ENCODE peak calls at places on chromosomes 12 and 14, in five cellular contexts. Z is HepG2, Q is K562, S is HCT116, H is GM12878. J is an unnamed sample.

GRCh38 chr12:356276-356988 is 32.7 kb downstream of the KDM5A start:
- DNase-seq in Q (no peak), H (no peak), S (no peak), Z (no peak), J (no peak)

GRCh38 chr12:52870361-52871290 is 21.8 kb upstream of the KRT78 start:
- DNase-seq in Z (peak; percentile 45), Q (peak; percentile 85), H (no peak), S (no peak), J (peak; percentile 75)

GRCh38 chr14:23154876-23155587 is 28.4 kb downstream of the SLC7A8 start:
- DNase-seq in Q (peak; percentile 78), Z (no peak), H (no peak), S (no peak), J (peak; percentile 42)

GRCh38 chr12:76194724-76195123 is 110.2 kb upstream of the NAP1L1 start:
- DNase-seq in Q (no peak), H (no peak), S (no peak), Z (no peak), J (no peak)

GRCh38 chr14:105989746-105990302 is 463.4 kb downstream of the TMEM121 start:
- DNase-seq in H (no peak), Z (no peak), S (no peak), Q (no peak), J (no peak)

GRCh38 chr14:22671622-22672021 is 27.5 kb upstream of the OR6J1 start:
- DNase-seq in H (no peak), Z (no peak), Q (peak; percentile 72), S (no peak), J (no peak)

GRCh38 chr12:67910360-67911292 is 78.6 kb upstream of the IFNG-AS1 start:
- DNase-seq in S (no peak), Z (no peak), H (no peak), Q (no peak), J (no peak)

GRCh38 chr12:64082866-64083268 is 139.2 kb downstream of the KICS2 start:
- DNase-seq in Z (no peak), S (no peak), H (no peak), Q (no peak), J (no peak)

GRCh38 chr14:58605465-58605864 is 32.3 kb upstream of the DACT1 start:
- DNase-seq in S (no peak), Z (no peak), Q (no peak), H (no peak), J (no peak)

GRCh38 chr14:95056476-95056875 is 100.9 kb downstream of the DICER1 start:
- DNase-seq in H (no peak), Q (no peak), Z (no peak), S (no peak), J (peak; percentile 49)

GRCh38 chr12:57521475-57522018 is 1.1 kb upstream of the MBD6 start:
- DNase-seq in S (no peak), Q (peak; percentile 80), H (no peak), Z (peak; percentile 72), J (peak; percentile 58)

GRCh38 chr12:27970391-27970980 is 2.0 kb downstream of the PTHLH start:
- DNase-seq in H (no peak), Q (no peak), Z (no peak), S (no peak), J (peak; percentile 20)

GRCh38 chr12:108921946-108922345 is 42.1 kb downstream of the DAO start:
- DNase-seq in S (no peak), Q (no peak), Z (peak; percentile 59), H (no peak), J (no peak)

GRCh38 chr14:49405291-49405690 is 180.9 kb downstream of the RPS29 start:
- DNase-seq in Z (no peak), H (no peak), S (no peak), Q (no peak), J (no peak)

GRCh38 chr12:83074495-83074894 is 387.8 kb downstream of the TMTC2 start:
- DNase-seq in Q (peak; percentile 17), S (no peak), Z (no peak), H (no peak), J (no peak)

GRCh38 chr12:553216-554000 is 93.7 kb downstream of the B4GALNT3 start:
- DNase-seq in S (no peak), Z (no peak), H (no peak), Q (no peak), J (no peak)

GRCh38 chr14:23539209-23539866 is 12.2 kb downstream of the ZFHX2 start:
- DNase-seq in Z (peak; percentile 86), H (no peak), S (peak; percentile 19), Q (peak; percentile 61), J (peak; percentile 20)

GRCh38 chr14:36915089-36915488 is 253.4 kb downstream of the PAX9 start:
- DNase-seq in Q (no peak), S (no peak), Z (no peak), H (no peak), J (no peak)

GRCh38 chr14:88791629-88792571 is 853 bp downstream of the EML5 start:
- DNase-seq in Q (peak; percentile 5), Z (no peak), H (no peak), S (no peak), J (no peak)

GRCh38 chr12:49505672-49506071 is 33.2 kb upstream of the KCNH3 start:
- DNase-seq in Q (no peak), Z (no peak), S (no peak), H (no peak), J (no peak)

GRCh38 chr14:23610815-23611289 is 25.3 kb upstream of the DHRS2 start:
- DNase-seq in S (no peak), Q (no peak), Z (no peak), H (no peak), J (no peak)

GRCh38 chr12:70561550-70561949 is 75.7 kb downstream of the PTPRB start:
- DNase-seq in Q (peak; percentile 4), S (no peak), H (no peak), Z (peak; percentile 74), J (no peak)

GRCh38 chr12:101927042-101927441 is 49.7 kb downstream of the DRAM1 start:
- DNase-seq in Z (no peak), H (no peak), S (no peak), Q (no peak), J (no peak)

GRCh38 chr12:86712425-86712843 is 456.2 kb upstream of the MGAT4C start:
- DNase-seq in S (peak; percentile 95), Z (peak; percentile 41), Q (no peak), H (no peak), J (peak; percentile 12)

GRCh38 chr12:108842364-108842763 is 15.0 kb downstream of the SSH1 start:
- DNase-seq in Q (no peak), H (no peak), S (no peak), Z (no peak), J (no peak)

DNA sequence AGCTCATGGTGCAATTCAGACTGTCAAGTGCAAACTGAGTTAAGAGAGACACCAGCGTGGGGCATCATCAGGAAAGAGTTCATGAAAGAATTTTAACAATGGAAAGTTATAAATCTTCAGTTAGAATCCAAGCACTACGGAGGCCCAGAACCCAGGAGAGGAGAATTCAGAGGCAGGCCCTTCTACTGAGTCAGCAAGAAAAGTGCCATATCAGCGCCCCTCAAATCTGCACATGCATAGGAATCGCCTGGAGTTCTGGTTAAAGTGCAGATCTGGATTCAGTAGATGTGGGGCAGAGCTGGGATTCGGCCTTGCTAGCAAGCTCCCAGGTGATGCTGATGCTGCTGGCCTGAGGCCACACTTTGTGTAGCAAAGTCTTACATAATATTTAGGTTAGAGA is 45.9 kb downstream of the CHST11 start:
- DNase-seq in Q (no peak), Z (no peak), H (no peak), S (no peak), J (no peak)
- TF ChIP-seq JUND in Q (no peak), Z (no peak), H (no peak), S (no peak), J (no peak)

DNA sequence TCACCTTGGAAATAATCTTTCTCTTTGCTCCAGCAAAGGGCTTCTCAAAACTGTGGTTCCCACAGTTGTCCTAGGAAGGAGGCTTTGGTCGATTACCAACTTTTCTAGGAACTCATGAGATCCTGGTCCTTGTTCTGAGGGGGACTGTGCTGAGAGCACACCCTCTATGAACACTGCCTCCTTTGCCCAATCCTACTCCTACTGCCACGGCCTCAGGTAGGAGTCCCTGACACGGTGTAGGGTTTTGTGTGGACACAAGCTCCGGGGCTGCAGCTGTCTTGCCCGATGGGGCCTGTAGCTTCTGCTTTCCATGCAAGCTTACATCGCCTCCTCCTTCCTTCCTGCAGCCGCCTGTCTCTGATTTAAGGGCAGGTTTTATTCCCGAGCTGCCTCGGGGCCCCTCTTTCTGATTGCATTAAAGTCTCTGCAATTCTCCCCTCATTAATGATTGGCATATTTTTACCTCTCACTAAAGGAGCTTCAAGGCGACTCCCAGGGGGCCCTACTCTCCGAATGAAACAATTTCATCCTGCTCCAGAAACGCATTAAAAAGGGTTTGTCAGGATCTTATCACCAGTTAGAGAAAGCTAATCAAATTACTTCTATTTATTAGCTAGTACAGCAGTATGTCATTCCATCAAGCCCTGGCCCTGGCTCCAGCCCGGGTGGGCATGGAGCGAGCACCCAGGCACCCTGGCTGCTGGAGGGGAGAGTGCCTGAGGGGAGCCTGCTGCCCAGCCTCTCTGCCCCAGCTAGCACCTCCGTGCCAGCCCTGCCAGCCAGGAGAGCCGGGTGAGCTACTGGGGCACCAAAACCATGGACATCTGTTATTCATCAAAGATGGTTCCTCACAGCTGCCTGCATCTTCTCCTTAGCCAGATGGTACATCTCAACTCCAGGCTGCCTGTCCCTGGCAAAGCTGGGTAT is 38.1 kb upstream of the ESRRB start:
- DNase-seq in S (no peak), Z (no peak), Q (no peak), H (no peak), J (no peak)
- TF ChIP-seq JUND in S (no peak), Z (no peak), Q (no peak), H (no peak), J (no peak)

GRCh38 chr14:102183922-102184677 is 44.4 kb downstream of the WDR20 start:
- DNase-seq in Z (no peak), Q (no peak), H (no peak), S (no peak), J (no peak)
- TF ChIP-seq JUND in Z (no peak), Q (no peak), H (no peak), S (no peak), J (no peak)

GRCh38 chr14:73726025-73726961 is 12.1 kb upstream of the PNMA1 start:
- DNase-seq in Q (no peak), H (no peak), Z (no peak), S (no peak), J (no peak)
- TF ChIP-seq JUND in Q (no peak), H (no peak), Z (no peak), S (no peak), J (no peak)

GRCh38 chr12:15208140-15208539 is 13.1 kb downstream of the RERG start:
- DNase-seq in Z (no peak), Q (no peak), S (no peak), H (no peak), J (no peak)
- TF ChIP-seq JUND in Z (no peak), Q (no peak), S (no peak), H (no peak), J (no peak)